ENCODE peak calls at places on chromosomes 3 and 15, in nine cellular contexts. L is kidney; H is NCI-H1048; K is activated T-cell treated with anti-CD3 and anti-CD28 coated beads for 1 hour; A is activated effector memory CD4-positive, alpha-beta T cell treated with anti-CD3 and anti-CD28 coated beads, Interleukin-2, amount 50 U/mL, for 16 hours; E is NCI-H2081; W is activated naive CD4-positive, alpha-beta T cell treated with Interleukin-2 at 50 U/mL for 16 hours; Q is HCEC 1CT; I is fibroblast of pulmonary artery. U is an unnamed sample.

GRCh38 chr3:196726788-196727675 is 12.6 kb upstream of the PAK2 start:
- DNase-seq in L (no peak), H (no peak), K (no peak), A (peak), E (no peak), W (peak), Q (peak), I (peak), U (no peak)

GRCh38 chr15:70149667-70150404 is 52.1 kb upstream of the TLE3 start:
- DNase-seq in L (no peak), H (no peak), K (no peak), A (no peak), E (no peak), W (no peak), Q (peak), I (peak), U (no peak)

GRCh38 chr15:60009581-60010379 is 5.7 kb downstream of the FOXB1 start:
- DNase-seq in L (no peak), H (no peak), K (no peak), A (no peak), E (no peak), W (no peak), Q (no peak), I (no peak), U (no peak)

GRCh38 chr3:69181592-69182211 is 59.3 kb upstream of the LMOD3 start:
- DNase-seq in L (no peak), H (no peak), K (no peak), A (no peak), E (no peak), W (no peak), Q (peak), I (peak), U (no peak)

GRCh38 chr3:56923546-56924224 is 121.9 kb upstream of the ARHGEF3 start:
- DNase-seq in L (no peak), H (no peak), K (peak), A (peak), E (no peak), W (peak), Q (peak), I (peak), U (no peak)

GRCh38 chr3:128447561-128448013 is 19.1 kb downstream of the DNAJB8 start:
- DNase-seq in L (no peak), H (no peak), K (no peak), A (peak), E (no peak), W (peak), Q (no peak), I (no peak), U (no peak)

GRCh38 chr3:45765956-45766355 is 30.4 kb downstream of the SLC6A20 start:
- DNase-seq in L (no peak), H (no peak), K (no peak), A (no peak), E (no peak), W (no peak), Q (no peak), I (no peak), U (peak)

GRCh38 chr15:77187751-77188464 is 117.0 kb upstream of the TSPAN3 start:
- DNase-seq in L (no peak), H (no peak), K (no peak), A (no peak), E (no peak), W (no peak), Q (peak), I (peak), U (no peak)

GRCh38 chr15:35705030-35705884 is 159.3 kb upstream of the DPH6 start:
- DNase-seq in L (no peak), H (no peak), K (no peak), A (no peak), E (no peak), W (no peak), Q (no peak), I (no peak), U (no peak)

GRCh38 chr15:38176155-38176554 is 76.5 kb upstream of the SPRED1 start:
- DNase-seq in L (no peak), H (no peak), K (no peak), A (no peak), E (no peak), W (no peak), Q (peak), I (peak), U (no peak)

GRCh38 chr3:153621988-153622387 is 460.0 kb downstream of the RAP2B start:
- DNase-seq in L (no peak), H (no peak), K (no peak), A (no peak), E (no peak), W (no peak), Q (no peak), I (no peak), U (no peak)

GRCh38 chr3:52593103-52593502 is 56.7 kb downstream of the UQCC5 start:
- DNase-seq in L (no peak), H (no peak), K (no peak), A (no peak), E (no peak), W (no peak), Q (no peak), I (no peak), U (no peak)

GRCh38 chr15:32855942-32856341 is 138.1 kb downstream of the GREM1 start:
- DNase-seq in L (no peak), H (no peak), K (no peak), A (no peak), E (no peak), W (no peak), Q (peak), I (peak), U (no peak)

GRCh38 chr3:127970966-127971592 is 56.0 kb downstream of the KBTBD12 start:
- DNase-seq in L (no peak), H (no peak), K (no peak), A (no peak), E (peak), W (no peak), Q (peak), I (peak), U (peak)

GRCh38 chr15:31111091-31111647 is 9.6 kb upstream of the TRPM1 start:
- DNase-seq in L (no peak), H (no peak), K (no peak), A (no peak), E (no peak), W (no peak), Q (no peak), I (peak), U (no peak)

GRCh38 chr3:40546811-40547210 is 22.1 kb downstream of the ZNF621 start:
- DNase-seq in L (no peak), H (no peak), K (no peak), A (no peak), E (no peak), W (no peak), Q (peak), I (peak), U (no peak)

GRCh38 chr15:68334661-68335124 is 57.1 kb downstream of the FEM1B start:
- DNase-seq in L (no peak), H (no peak), K (no peak), A (no peak), E (no peak), W (no peak), Q (no peak), I (peak), U (no peak)

GRCh38 chr3:6697722-6698121 is 163.2 kb upstream of the GRM7 start:
- DNase-seq in L (no peak), H (no peak), K (no peak), A (no peak), E (no peak), W (no peak), Q (no peak), I (no peak), U (no peak)

GRCh38 chr3:129663045-129663446 is 56.6 kb upstream of the PLXND1 start:
- DNase-seq in L (no peak), H (no peak), K (no peak), A (no peak), E (no peak), W (no peak), Q (peak), I (no peak), U (no peak)

GRCh38 chr15:90388462-90389182 is 580 bp downstream of the IQGAP1 start:
- DNase-seq in L (peak), H (no peak), K (peak), A (peak), E (peak), W (peak), Q (peak), I (peak), U (no peak)

GRCh38 chr15:42730536-42730935 is 6.4 kb downstream of the CDAN1 start:
- DNase-seq in L (no peak), H (no peak), K (no peak), A (no peak), E (no peak), W (no peak), Q (no peak), I (no peak), U (no peak)